ENCODE peak calls at places on chromosome 11, in six cellular contexts. One of them, this sample, is unnamed.

GRCh38 chr11:1639102-1639620 is 9.6 kb downstream of the KRTAP5-5 start:
- DNase-seq in mesothelial cell of epicardium: no peak
- DNase-seq in T1000: no peak
- DNase-seq in mesenchymal stem cell: no peak
- DNase-seq in head of caudate nucleus: no peak
- DNase-seq in activated CD4-positive, CD25-positive, alpha-beta regulatory T cell: no peak
- DNase-seq in this sample: no peak

GRCh38 chr11:97683733-97684132 is 1293.9 kb downstream of the JRKL start:
- DNase-seq in activated CD4-positive, CD25-positive, alpha-beta regulatory T cell: no peak
- DNase-seq in head of caudate nucleus: no peak
- DNase-seq in T1000: no peak
- DNase-seq in mesothelial cell of epicardium: no peak
- DNase-seq in mesenchymal stem cell: no peak
- DNase-seq in this sample: no peak

GRCh38 chr11:105740164-105740903 is 130.5 kb downstream of the GRIA4 start:
- DNase-seq in T1000: no peak
- DNase-seq in head of caudate nucleus: no peak
- DNase-seq in activated CD4-positive, CD25-positive, alpha-beta regulatory T cell: no peak
- DNase-seq in mesothelial cell of epicardium: no peak
- DNase-seq in mesenchymal stem cell: no peak
- DNase-seq in this sample: no peak

GRCh38 chr11:11510939-11511338 is 110.9 kb downstream of the GALNT18 start:
- DNase-seq in T1000: peak
- DNase-seq in activated CD4-positive, CD25-positive, alpha-beta regulatory T cell: no peak
- DNase-seq in mesothelial cell of epicardium: no peak
- DNase-seq in head of caudate nucleus: peak
- DNase-seq in mesenchymal stem cell: no peak
- DNase-seq in this sample: peak

GRCh38 chr11:662689-663274 is 25.7 kb downstream of the DRD4 start:
- DNase-seq in activated CD4-positive, CD25-positive, alpha-beta regulatory T cell: no peak
- DNase-seq in T1000: no peak
- DNase-seq in mesenchymal stem cell: peak
- DNase-seq in head of caudate nucleus: peak
- DNase-seq in mesothelial cell of epicardium: no peak
- DNase-seq in this sample: peak

GRCh38 chr11:42974510-42974909 is 337.3 kb upstream of the API5 start:
- DNase-seq in T1000: no peak
- DNase-seq in mesenchymal stem cell: no peak
- DNase-seq in head of caudate nucleus: no peak
- DNase-seq in activated CD4-positive, CD25-positive, alpha-beta regulatory T cell: no peak
- DNase-seq in mesothelial cell of epicardium: no peak
- DNase-seq in this sample: no peak

GRCh38 chr11:68012843-68013610 is 2.9 kb downstream of the ALDH3B1 start:
- DNase-seq in mesothelial cell of epicardium: no peak
- DNase-seq in T1000: peak
- DNase-seq in head of caudate nucleus: no peak
- DNase-seq in mesenchymal stem cell: peak
- DNase-seq in activated CD4-positive, CD25-positive, alpha-beta regulatory T cell: no peak
- DNase-seq in this sample: no peak

GRCh38 chr11:106956887-106957505 is 61.3 kb downstream of the GUCY1A2 start:
- DNase-seq in T1000: no peak
- DNase-seq in mesothelial cell of epicardium: no peak
- DNase-seq in activated CD4-positive, CD25-positive, alpha-beta regulatory T cell: no peak
- DNase-seq in head of caudate nucleus: no peak
- DNase-seq in mesenchymal stem cell: no peak
- DNase-seq in this sample: no peak

GRCh38 chr11:117072517-117073218 is 25.6 kb downstream of the SIK3 start:
- DNase-seq in activated CD4-positive, CD25-positive, alpha-beta regulatory T cell: no peak
- DNase-seq in mesothelial cell of epicardium: no peak
- DNase-seq in T1000: no peak
- DNase-seq in head of caudate nucleus: no peak
- DNase-seq in mesenchymal stem cell: peak
- DNase-seq in this sample: no peak

GRCh38 chr11:18749681-18750319 is 23.8 kb upstream of the IGSF22 start:
- DNase-seq in mesenchymal stem cell: peak
- DNase-seq in mesothelial cell of epicardium: no peak
- DNase-seq in T1000: no peak
- DNase-seq in activated CD4-positive, CD25-positive, alpha-beta regulatory T cell: no peak
- DNase-seq in head of caudate nucleus: peak
- DNase-seq in this sample: peak

GRCh38 chr11:11992257-11992690 is 16.2 kb downstream of the DKK3 start:
- DNase-seq in mesenchymal stem cell: peak
- DNase-seq in T1000: no peak
- DNase-seq in activated CD4-positive, CD25-positive, alpha-beta regulatory T cell: no peak
- DNase-seq in mesothelial cell of epicardium: no peak
- DNase-seq in head of caudate nucleus: peak
- DNase-seq in this sample: no peak

GRCh38 chr11:66324626-66325025 is 7.8 kb upstream of the CD248 start:
- DNase-seq in activated CD4-positive, CD25-positive, alpha-beta regulatory T cell: no peak
- DNase-seq in T1000: no peak
- DNase-seq in head of caudate nucleus: no peak
- DNase-seq in mesothelial cell of epicardium: no peak
- DNase-seq in mesenchymal stem cell: peak
- DNase-seq in this sample: no peak